ENCODE peak calls at places on chromosomes 3 and 15, in four cellular contexts. Y, U, S and P are unnamed samples.
A peak's percentile ranks its signal among the peaks of the same experiment; 100 is the strongest.

GRCh38 chr3:89000886-89001285 is 106.5 kb upstream of the EPHA3 start:
- DNase-seq in Y (no peak), U (no peak), S (no peak), P (no peak)

GRCh38 chr15:69082556-69082955 is 68.1 kb downstream of the NOX5 start:
- DNase-seq in Y (no peak), U (no peak), S (no peak), P (no peak)

GRCh38 chr15:60095711-60096110 is 91.6 kb downstream of the FOXB1 start:
- DNase-seq in Y (no peak), U (no peak), S (no peak), P (no peak)

GRCh38 chr15:68888419-68888818 is 41.9 kb upstream of the SPESP1 start:
- DNase-seq in Y (no peak), U (peak; percentile 46), S (no peak), P (no peak)

GRCh38 chr3:4735243-4735642 is 242.1 kb downstream of the ITPR1 start:
- DNase-seq in Y (no peak), U (no peak), S (no peak), P (no peak)

GRCh38 chr3:71703796-71704195 is 21.4 kb downstream of the EIF4E3 start:
- DNase-seq in Y (no peak), U (no peak), S (no peak), P (no peak)

GRCh38 chr3:150329408-150329807 is 78.7 kb upstream of the TSC22D2 start:
- DNase-seq in Y (no peak), U (no peak), S (no peak), P (no peak)

GRCh38 chr3:197465996-197466549 is 89.7 kb downstream of the BDH1 start:
- DNase-seq in Y (no peak), U (no peak), S (no peak), P (no peak)

GRCh38 chr15:45139770-45140169 is 10.0 kb downstream of the DUOX1 start:
- DNase-seq in Y (no peak), U (no peak), S (no peak), P (no peak)

GRCh38 chr3:40120816-40121215 is 188.7 kb upstream of the EIF1B start:
- DNase-seq in Y (no peak), U (no peak), S (no peak), P (no peak)

GRCh38 chr15:62075595-62076279 is 9.0 kb downstream of the C2CD4A start:
- DNase-seq in Y (no peak), U (no peak), S (no peak), P (no peak)

GRCh38 chr3:155890671-155891190 is 20.3 kb downstream of the GMPS start:
- DNase-seq in Y (no peak), U (no peak), S (no peak), P (no peak)

GRCh38 chr15:24848050-24848449 is 106.7 kb upstream of the SNRPN start:
- DNase-seq in Y (peak; percentile 31), U (no peak), S (peak; percentile 39), P (no peak)

DNA sequence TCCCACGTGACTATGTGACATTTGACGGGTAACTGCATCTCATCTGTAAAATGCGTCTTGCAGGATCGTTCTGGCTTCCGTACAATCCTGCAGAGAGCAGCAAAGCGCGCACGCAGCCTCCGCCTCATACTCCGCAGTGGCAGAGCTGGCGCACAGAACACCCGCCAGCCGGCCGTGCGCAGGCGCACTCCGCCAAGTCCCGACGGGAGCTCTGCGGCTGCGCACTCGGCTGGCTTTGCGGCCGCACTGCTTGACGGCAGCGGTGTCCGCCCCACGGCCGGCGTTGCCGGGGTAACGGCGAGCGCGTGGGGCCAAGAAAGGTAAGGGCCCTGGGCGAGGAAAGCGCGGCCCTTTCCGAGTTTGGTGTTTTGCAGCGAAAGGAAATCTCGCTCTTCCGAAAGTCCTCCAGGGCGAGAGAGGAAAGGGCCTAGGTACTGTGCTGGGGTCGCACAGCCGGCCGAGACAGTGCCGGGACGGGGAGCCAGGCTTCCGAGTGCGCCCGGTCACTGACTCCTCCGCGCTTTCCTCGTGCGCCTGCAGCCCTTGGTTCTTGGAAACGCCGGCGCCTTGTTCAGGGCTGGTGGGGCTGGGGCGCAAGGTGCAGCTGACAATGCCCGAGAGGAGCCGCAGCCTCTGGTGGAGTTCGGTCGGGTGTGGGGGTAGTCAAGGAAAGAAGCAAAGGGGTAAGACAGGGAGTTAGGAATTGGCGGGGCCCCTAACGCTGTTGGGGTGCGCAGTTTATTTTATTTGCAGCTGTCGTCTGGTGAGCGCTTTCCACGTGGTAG is at the start of gene TSEN2:
- DNase-seq in Y (peak; percentile 96), U (peak; percentile 99), S (peak; percentile 94), P (peak; percentile 94)
- TF ChIP-seq CTCF in Y (no peak), U (no peak), S (peak; percentile 39), P (peak; percentile 27)

GRCh38 chr15:75809986-75810750 is 33.1 kb upstream of the UBE2Q2 start:
- DNase-seq in Y (no peak), U (peak; percentile 28), S (no peak), P (no peak)
- TF ChIP-seq CTCF in Y (peak; percentile 53), U (peak; percentile 23), S (peak; percentile 56), P (peak; percentile 19)

GRCh38 chr3:108433928-108434327 is 76.5 kb downstream of the MYH15 start:
- DNase-seq in Y (no peak), U (no peak), S (no peak), P (no peak)

GRCh38 chr3:108438542-108438941 is 71.9 kb downstream of the MYH15 start:
- DNase-seq in Y (no peak), U (no peak), S (no peak), P (no peak)

GRCh38 chr3:108441081-108441507 is 69.3 kb downstream of the MYH15 start:
- DNase-seq in Y (no peak), U (no peak), S (no peak), P (no peak)

GRCh38 chr3:108441528-108441927 is 68.9 kb downstream of the MYH15 start:
- DNase-seq in Y (no peak), U (no peak), S (no peak), P (no peak)

DNA sequence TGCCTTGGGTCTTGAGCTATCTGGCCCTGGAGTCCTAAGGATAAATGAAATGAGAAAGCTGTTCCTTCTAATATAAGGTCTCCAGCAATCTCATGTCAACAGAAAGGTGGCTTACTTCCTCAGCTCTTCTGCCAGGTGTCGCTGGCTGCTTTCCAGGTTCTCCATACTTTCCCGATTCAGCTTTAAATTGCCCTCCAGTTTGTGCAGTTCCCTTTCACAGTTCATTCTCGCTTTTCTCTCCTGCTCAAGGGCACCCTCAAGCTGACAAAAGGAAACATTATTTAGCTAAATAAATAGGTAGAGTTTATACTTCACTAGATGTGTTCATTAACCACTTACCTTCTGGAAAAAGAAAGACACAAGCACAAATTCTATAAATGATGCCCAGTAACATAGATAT is 73.0 kb downstream of the MYH15 start:
- DNase-seq in Y (no peak), U (no peak), S (no peak), P (no peak)
- TF ChIP-seq CTCF in Y (no peak), U (no peak), S (no peak), P (peak; percentile 11)

GRCh38 chr3:192836469-192836820 is 81.2 kb downstream of the MB21D2 start:
- DNase-seq in Y (no peak), U (no peak), S (no peak), P (no peak)

GRCh38 chr3:192835818-192836468 is 81.7 kb downstream of the MB21D2 start:
- DNase-seq in Y (no peak), U (no peak), S (peak; percentile 54), P (no peak)

GRCh38 chr3:192831801-192832347 is 85.8 kb downstream of the MB21D2 start:
- DNase-seq in Y (no peak), U (no peak), S (no peak), P (no peak)

GRCh38 chr3:192833177-192833890 is 84.3 kb downstream of the MB21D2 start:
- DNase-seq in Y (no peak), U (no peak), S (no peak), P (no peak)

GRCh38 chr3:192834428-192834827 is 83.2 kb downstream of the MB21D2 start:
- DNase-seq in Y (no peak), U (no peak), S (no peak), P (no peak)
- TF ChIP-seq CTCF in Y (no peak), U (no peak), S (no peak), P (no peak)

DNA sequence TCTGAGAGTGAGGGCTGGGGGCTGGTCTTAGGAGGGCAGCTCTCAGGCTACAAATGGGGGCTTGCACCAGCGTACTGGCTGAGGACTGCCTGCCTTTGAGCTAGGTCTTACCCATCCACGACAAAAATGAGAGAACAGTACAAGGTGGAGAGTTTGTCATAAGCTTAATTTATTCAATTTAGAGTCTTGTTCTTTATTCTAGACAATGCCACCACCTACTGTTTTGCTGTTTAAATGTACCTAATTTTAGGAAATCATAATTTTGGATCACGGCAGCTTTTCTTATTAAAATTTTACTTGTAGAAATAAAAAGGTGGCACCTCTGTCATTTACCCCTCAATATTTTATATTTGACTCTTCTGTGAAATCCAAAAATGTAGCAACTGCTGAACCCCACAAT is 88.4 kb downstream of the SLCO3A1 start:
- DNase-seq in Y (no peak), U (no peak), S (no peak), P (no peak)
- TF ChIP-seq CTCF in Y (no peak), U (no peak), S (peak; percentile 14), P (no peak)

DNA sequence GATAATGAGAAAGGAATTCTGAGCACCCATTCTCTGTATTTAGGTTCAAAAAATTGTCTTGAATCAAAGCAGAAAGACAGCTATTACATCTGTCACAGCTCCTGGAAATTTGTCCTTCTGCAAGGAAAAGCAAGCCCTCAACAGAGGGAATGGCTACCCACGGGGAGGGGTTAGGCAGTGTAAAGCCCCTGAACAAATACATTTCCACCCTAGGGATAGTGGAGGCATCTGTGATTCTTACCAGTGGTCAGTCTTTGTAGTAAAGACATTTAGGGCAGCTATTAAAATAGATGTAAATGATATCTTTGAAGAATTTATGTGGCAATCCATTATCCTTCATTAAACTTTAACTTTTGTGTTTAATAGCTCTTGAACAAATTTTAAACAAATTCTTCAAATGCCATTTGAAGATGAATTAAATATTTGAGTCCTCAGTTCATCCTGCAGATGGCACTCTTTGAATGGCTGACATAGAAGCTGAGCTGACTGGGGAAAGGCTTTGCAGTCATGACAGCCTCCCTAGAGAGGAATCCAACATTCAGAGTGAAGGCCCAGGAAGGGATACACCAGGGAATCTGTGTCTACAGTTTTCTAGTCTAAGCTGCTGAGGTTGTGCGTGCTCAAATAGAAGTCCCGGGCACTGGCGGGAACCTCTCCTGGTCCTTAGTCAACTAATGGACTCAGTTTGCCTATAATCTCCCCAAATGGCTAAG is 359.7 kb upstream of the ROPN1 start:
- DNase-seq in Y (no peak), U (no peak), S (no peak), P (peak; percentile 58)
- TF ChIP-seq CTCF in Y (peak; percentile 65), U (no peak), S (peak; percentile 71), P (peak; percentile 27)

DNA sequence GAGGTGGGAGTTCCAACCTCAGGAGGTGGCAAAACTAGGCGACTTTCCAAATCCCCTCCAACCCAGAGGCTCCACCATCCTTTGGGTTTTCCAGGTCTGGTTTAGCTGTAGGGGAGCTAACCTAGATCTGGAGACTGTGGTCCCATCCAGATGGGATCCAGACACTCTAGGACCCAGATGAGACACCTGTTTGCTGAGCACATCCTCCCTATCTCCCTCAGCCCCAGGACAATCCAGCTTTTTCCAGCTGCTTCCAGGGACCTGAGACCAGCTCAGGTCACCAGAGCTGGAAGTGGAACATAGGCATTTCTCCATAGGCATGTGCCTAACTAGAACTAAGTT is 18.2 kb downstream of the CRTAP start:
- DNase-seq in Y (no peak), U (no peak), S (no peak), P (no peak)
- TF ChIP-seq CTCF in Y (no peak), U (no peak), S (no peak), P (no peak)